ENCODE peak calls at places on chromosomes 12 and 14, in eight cellular contexts. H, N, Z, V, O, M, P and Y are unnamed samples. For H3K4me1, the result is how much of the 10 kb centered on the place peaks cover.

GRCh38 chr12:91460457-91460856 is 277.8 kb upstream of the DCN start:
- DNase-seq in H (no peak), N (no peak), Z (no peak), V (no peak), O (no peak), M (no peak), P (no peak), Y (no peak)

GRCh38 chr12:57158665-57159064 is 11.2 kb upstream of the LRP1-AS start:
- DNase-seq in H (no peak), N (no peak), Z (no peak), V (no peak), O (no peak), M (no peak), P (no peak), Y (no peak)

GRCh38 chr12:30046376-30046775 is 262.6 kb upstream of the TMTC1 start:
- DNase-seq in H (no peak), N (no peak), Z (no peak), V (no peak), O (peak), M (no peak), P (no peak), Y (no peak)

GRCh38 chr12:75660805-75661404 is 149.5 kb upstream of the KRR1 start:
- DNase-seq in H (peak), N (no peak), Z (no peak), V (peak), O (peak), M (no peak), P (peak), Y (no peak)

GRCh38 chr12:75599061-75599460 is 87.7 kb upstream of the KRR1 start:
- DNase-seq in H (no peak), N (no peak), Z (no peak), V (no peak), O (no peak), M (no peak), P (no peak), Y (no peak)

GRCh38 chr14:55129428-55130193 is 559 bp downstream of the LGALS3 start:
- DNase-seq in H (no peak), N (peak), Z (peak), V (peak), O (peak), M (peak), P (peak), Y (peak)

GRCh38 chr12:113805201-113805600 is 160.9 kb downstream of the RBM19 start:
- DNase-seq in H (no peak), N (no peak), Z (peak), V (no peak), O (no peak), M (no peak), P (no peak), Y (no peak)

GRCh38 chr12:132561784-132562156 is 48.6 kb downstream of the LRCOL1 start:
- DNase-seq in H (no peak), N (no peak), Z (no peak), V (no peak), O (no peak), M (no peak), P (peak), Y (no peak)

GRCh38 chr12:120015313-120015712 is 26.3 kb downstream of the BICDL1 start:
- DNase-seq in H (no peak), N (no peak), Z (no peak), V (no peak), O (no peak), M (no peak), P (no peak), Y (no peak)

GRCh38 chr14:76456200-76456599 is 80.3 kb downstream of the ESRRB start:
- DNase-seq in H (peak), N (no peak), Z (no peak), V (peak), O (no peak), M (no peak), P (peak), Y (no peak)

GRCh38 chr12:70543444-70543843 is 93.8 kb downstream of the PTPRB start:
- DNase-seq in H (no peak), N (no peak), Z (no peak), V (peak), O (peak), M (no peak), P (peak), Y (no peak)

GRCh38 chr12:130754234-130755001 is 38.3 kb upstream of the RIMBP2 start:
- DNase-seq in H (no peak), N (no peak), Z (no peak), V (no peak), O (no peak), M (no peak), P (no peak), Y (no peak)

GRCh38 chr14:75427482-75428229 is at the start of gene JDP2:
- DNase-seq in H (no peak), N (peak), Z (peak), V (peak), O (peak), M (peak), P (peak), Y (peak)

GRCh38 chr14:55077691-55078151 is 26.3 kb downstream of the MAPK1IP1L start:
- DNase-seq in H (peak), N (no peak), Z (no peak), V (peak), O (peak), M (no peak), P (peak), Y (no peak)

GRCh38 chr14:88929656-88930436 is 105.4 kb downstream of the TTC8 start:
- DNase-seq in H (no peak), N (no peak), Z (no peak), V (no peak), O (no peak), M (no peak), P (no peak), Y (no peak)

GRCh38 chr14:106845286-106846087 is 1319.1 kb downstream of the TMEM121 start:
- DNase-seq in H (no peak), N (peak), Z (no peak), V (no peak), O (no peak), M (peak), P (peak), Y (peak)

GRCh38 chr14:96037891-96038557 is 1.1 kb upstream of the C14orf132 start:
- DNase-seq in H (peak), N (peak), Z (peak), V (no peak), O (peak), M (peak), P (peak), Y (no peak)

GRCh38 chr12:131775904-131776889 is 52.0 kb upstream of the MMP17 start:
- DNase-seq in H (no peak), N (no peak), Z (no peak), V (no peak), O (peak), M (no peak), P (no peak), Y (no peak)

GRCh38 chr12:124143726-124144125 is 151.2 kb upstream of the RFLNA start:
- DNase-seq in H (no peak), N (no peak), Z (no peak), V (no peak), O (no peak), M (no peak), P (no peak), Y (no peak)

GRCh38 chr14:68628605-68629310 is 164.1 kb downstream of the ZFP36L1 start:
- DNase-seq in H (no peak), N (peak), Z (no peak), V (no peak), O (no peak), M (no peak), P (peak), Y (peak)

GRCh38 chr14:50045039-50045711 is 71.2 kb downstream of the VCPKMT start:
- DNase-seq in H (no peak), N (peak), Z (peak), V (peak), O (peak), M (peak), P (peak), Y (peak)

GRCh38 chr12:81468206-81468605 is 290.9 kb downstream of the PPFIA2 start:
- DNase-seq in H (no peak), N (no peak), Z (no peak), V (peak), O (peak), M (no peak), P (peak), Y (no peak)

GRCh38 chr14:99774526-99775307 is 18.5 kb upstream of the EML1 start:
- DNase-seq in H (no peak), N (no peak), Z (no peak), V (peak), O (peak), M (peak), P (no peak), Y (no peak)

GRCh38 chr12:49651855-49652254 is 28.5 kb downstream of the PRPF40B start:
- DNase-seq in H (no peak), N (no peak), Z (no peak), V (no peak), O (no peak), M (no peak), P (no peak), Y (no peak)

GRCh38 chr12:49659753-49660152 is 36.4 kb downstream of the PRPF40B start:
- DNase-seq in H (no peak), N (no peak), Z (no peak), V (no peak), O (no peak), M (no peak), P (no peak), Y (no peak)

GRCh38 chr12:49658276-49658675 is 34.9 kb downstream of the PRPF40B start:
- DNase-seq in H (no peak), N (no peak), Z (no peak), V (no peak), O (no peak), M (no peak), P (no peak), Y (no peak)

GRCh38 chr12:49652921-49653520 is 29.7 kb downstream of the PRPF40B start:
- DNase-seq in H (no peak), N (no peak), Z (no peak), V (no peak), O (no peak), M (no peak), P (peak), Y (no peak)

GRCh38 chr12:49655595-49656236 is 32.4 kb downstream of the PRPF40B start:
- DNase-seq in H (no peak), N (no peak), Z (no peak), V (no peak), O (no peak), M (no peak), P (no peak), Y (no peak)
- H3K27ac ChIP-seq in H (no peak), N (no peak), Z (peak), V (no peak), O (no peak), M (peak), P (no peak), Y (no peak)

GRCh38 chr12:77060883-77061240 is 4.5 kb downstream of the E2F7 start:
- DNase-seq in H (no peak), N (no peak), Z (no peak), V (no peak), O (no peak), M (no peak), P (no peak), Y (no peak)

GRCh38 chr12:77064891-77065360 is 443 bp downstream of the E2F7 start:
- DNase-seq in H (no peak), N (no peak), Z (no peak), V (no peak), O (no peak), M (no peak), P (no peak), Y (no peak)

GRCh38 chr12:77062846-77063461 is 2.4 kb downstream of the E2F7 start:
- DNase-seq in H (no peak), N (no peak), Z (no peak), V (peak), O (peak), M (no peak), P (no peak), Y (peak)

GRCh38 chr12:77060136-77060882 is 5.1 kb downstream of the E2F7 start:
- DNase-seq in H (no peak), N (no peak), Z (no peak), V (no peak), O (no peak), M (no peak), P (no peak), Y (no peak)

GRCh38 chr12:77062396-77062795 is 3.0 kb downstream of the E2F7 start:
- DNase-seq in H (no peak), N (no peak), Z (no peak), V (no peak), O (no peak), M (no peak), P (no peak), Y (no peak)
- H3K4me3 ChIP-seq in H (no peak), N (no peak), Z (peak), V (no peak), O (peak), M (no peak), P (no peak), Y (no peak)

GRCh38 chr12:50639721-50640120 is 124.2 kb upstream of the ATF1 start:
- DNase-seq in H (no peak), N (no peak), Z (no peak), V (no peak), O (no peak), M (no peak), P (peak), Y (no peak)

GRCh38 chr12:50642035-50642451 is 121.9 kb upstream of the ATF1 start:
- DNase-seq in H (no peak), N (no peak), Z (no peak), V (peak), O (peak), M (no peak), P (peak), Y (no peak)

GRCh38 chr12:50641566-50641965 is 122.3 kb upstream of the ATF1 start:
- DNase-seq in H (no peak), N (no peak), Z (no peak), V (no peak), O (no peak), M (no peak), P (no peak), Y (no peak)

GRCh38 chr12:50638482-50638880 is 125.4 kb upstream of the ATF1 start:
- DNase-seq in H (no peak), N (no peak), Z (no peak), V (no peak), O (no peak), M (no peak), P (peak), Y (no peak)

DNA sequence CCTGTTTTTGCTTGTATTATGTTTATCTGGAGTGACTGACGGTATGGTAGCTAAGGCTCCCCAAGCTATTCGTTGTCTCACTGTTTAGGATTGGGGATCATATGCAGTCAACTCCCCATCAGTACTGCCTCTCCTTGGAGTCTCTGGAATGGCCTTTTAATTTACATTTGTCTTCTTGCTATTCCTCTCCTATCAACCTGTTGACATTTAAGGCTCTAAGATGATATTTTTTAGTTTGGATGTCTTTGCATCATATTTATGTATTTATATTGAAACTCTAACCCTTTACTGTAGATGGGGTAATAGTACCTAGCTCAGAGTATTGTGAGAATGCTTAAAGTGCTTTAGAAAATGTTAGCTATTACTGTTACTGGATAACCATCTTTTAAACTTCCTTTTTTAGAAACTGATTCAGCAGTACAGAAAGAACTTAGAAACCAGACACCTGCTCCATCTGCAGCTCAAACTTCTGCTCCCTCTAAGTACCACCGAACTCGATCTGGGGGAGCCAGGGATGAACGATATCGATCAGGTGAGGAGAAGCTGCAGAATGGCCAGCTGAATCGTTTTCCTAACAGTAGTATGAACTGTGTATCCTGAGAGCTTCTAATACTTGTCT is 123.5 kb upstream of the ATF1 start:
- DNase-seq in H (no peak), N (no peak), Z (no peak), V (no peak), O (no peak), M (no peak), P (no peak), Y (no peak)
- H3K4me1 ChIP-seq in H (under half), N (under half), Z (under half), V (under half), O (under half), M (under half), P (under half), Y (under half)

GRCh38 chr12:38903596-38903995 is 1.8 kb downstream of the CPNE8 start:
- DNase-seq in H (no peak), N (no peak), Z (no peak), V (no peak), O (no peak), M (no peak), P (no peak), Y (no peak)

GRCh38 chr12:38905480-38906351 is at the start of gene CPNE8:
- DNase-seq in H (no peak), N (peak), Z (peak), V (no peak), O (peak), M (peak), P (peak), Y (peak)

GRCh38 chr12:38904932-38905479 is 385 bp downstream of the CPNE8 start:
- DNase-seq in H (peak), N (peak), Z (peak), V (no peak), O (peak), M (peak), P (peak), Y (peak)

GRCh38 chr12:38907171-38907923 is 2.0 kb upstream of the CPNE8 start:
- DNase-seq in H (no peak), N (no peak), Z (no peak), V (no peak), O (no peak), M (no peak), P (peak), Y (no peak)

DNA sequence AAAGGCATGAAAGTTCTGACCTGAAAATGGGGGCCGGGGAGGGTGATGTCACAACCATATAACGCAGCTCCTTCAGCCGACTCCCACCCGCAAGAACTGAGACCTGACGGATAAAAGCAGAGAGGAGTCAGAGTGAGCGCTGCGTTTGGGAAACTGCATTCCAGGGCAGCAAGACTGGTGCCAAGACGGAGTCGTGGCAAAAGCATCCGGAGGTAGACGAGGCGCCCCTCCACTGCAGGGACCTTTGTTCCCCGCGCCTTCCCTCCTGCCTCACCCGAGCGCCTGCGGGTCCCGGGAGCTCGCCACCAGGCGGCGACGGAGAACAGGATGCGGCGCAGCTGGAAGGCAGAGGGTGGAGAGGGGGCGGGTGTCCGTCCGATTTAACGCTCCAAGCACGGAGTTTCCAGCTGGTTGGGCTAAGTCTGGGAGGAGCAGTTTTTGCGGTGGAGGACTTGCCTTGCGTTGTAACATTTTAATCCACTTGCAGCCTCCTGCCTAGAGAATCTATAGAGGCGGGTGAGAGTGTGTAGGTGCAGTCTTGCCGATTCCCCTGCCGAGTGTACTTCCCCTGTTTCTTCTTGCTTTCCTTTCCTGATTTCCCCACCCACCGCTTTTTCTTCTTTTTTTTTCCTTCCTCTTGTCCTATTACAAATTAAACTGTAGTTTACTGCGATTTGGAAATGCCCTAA is 1.2 kb upstream of the CPNE8 start:
- DNase-seq in H (no peak), N (peak), Z (peak), V (no peak), O (peak), M (peak), P (peak), Y (peak)
- H3K27ac ChIP-seq in H (peak), N (peak), Z (peak), V (no peak), O (peak), M (peak), P (peak), Y (peak)

DNA sequence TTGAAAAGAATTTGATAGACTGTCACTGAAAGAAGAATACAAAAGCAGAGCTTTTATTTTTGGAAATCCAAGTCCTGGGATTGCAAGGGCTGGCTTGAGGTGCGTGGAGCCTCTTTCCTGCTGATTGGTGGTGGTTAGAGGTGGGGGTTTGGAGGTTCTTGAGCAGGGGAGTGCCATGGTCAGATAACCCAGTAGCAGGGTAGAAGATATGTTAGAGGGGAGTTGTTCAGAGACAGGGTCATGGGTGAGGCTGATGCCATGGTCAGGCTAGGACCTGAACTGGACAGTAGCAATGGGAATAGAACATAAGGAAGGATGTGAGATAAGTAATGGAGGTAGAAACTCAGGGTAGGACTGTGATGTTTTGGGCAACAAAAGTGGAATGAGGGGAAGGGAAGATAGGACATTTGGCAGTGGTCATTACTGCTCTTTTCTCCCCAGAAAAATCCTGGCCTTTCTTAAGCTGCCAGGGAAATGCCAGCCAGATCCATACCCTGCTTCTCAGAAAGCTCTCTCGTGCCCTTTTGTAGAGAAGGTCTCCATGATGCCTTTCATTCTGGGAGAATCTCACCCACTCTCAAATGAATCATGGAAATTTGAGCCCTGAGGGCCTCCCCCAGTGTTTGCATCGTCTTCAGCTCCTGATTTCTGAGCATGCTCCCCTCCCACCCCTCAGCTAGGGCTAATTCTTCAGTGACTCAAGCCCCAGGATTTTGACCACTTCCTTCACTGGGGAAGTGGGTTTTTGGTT is 9.5 kb downstream of the EMP1 start:
- DNase-seq in H (no peak), N (no peak), Z (no peak), V (peak), O (peak), M (no peak), P (peak), Y (no peak)
- H3K4me3 ChIP-seq in H (no peak), N (no peak), Z (no peak), V (no peak), O (peak), M (no peak), P (peak), Y (no peak)

DNA sequence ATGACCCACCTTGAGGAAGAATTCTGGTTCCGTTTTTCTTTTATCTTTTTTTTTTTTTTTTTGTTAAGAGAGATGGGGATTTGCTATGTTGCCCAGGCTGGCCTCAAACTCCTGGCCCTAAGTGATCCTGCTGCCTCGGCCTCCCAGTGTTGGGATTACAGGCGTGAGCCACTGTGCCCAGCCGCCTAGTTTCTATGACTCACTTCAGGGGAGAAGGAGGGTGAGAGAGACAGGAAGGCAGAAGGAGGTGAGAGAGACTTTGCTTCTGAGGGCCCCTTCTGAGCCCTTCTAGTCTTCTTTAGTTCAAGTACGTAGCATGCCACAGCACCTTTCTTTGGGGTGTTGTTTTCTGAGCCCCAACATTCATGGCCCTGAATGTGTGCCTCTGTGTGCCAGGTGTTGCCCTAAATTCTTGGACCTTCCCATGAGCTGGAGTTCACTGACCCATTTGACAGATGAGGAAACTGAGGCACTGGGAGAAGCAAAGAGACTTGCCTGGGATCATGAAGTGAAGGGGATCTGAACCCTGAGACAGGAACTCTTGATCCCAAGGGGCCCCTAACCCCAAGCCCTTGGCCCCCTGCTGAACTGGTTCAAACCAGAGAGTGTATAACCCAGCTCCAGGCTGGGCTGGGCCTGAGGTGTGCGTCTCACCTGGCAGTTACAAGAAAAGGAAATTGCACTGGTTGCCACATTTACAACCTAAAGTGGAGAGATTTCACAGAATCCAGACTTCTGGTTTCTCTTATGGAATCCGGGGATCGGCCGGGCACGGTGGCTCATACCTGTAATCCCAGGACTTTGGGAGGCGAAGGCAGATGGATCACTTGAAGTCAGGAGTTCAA is 20.8 kb downstream of the SH2B3 start:
- DNase-seq in H (no peak), N (no peak), Z (no peak), V (peak), O (peak), M (no peak), P (no peak), Y (no peak)
- H3K4me1 ChIP-seq in H (under half), N (under half), Z (under half), V (under half), O (under half), M (under half), P (under half), Y (under half)